ENCODE peak calls at places on chromosomes 2 and 18, in eight cellular contexts. W is foreskin fibroblast; H is effector memory CD4-positive, alpha-beta T cell; D is CD8-positive, alpha-beta memory T cell; T is cardiac fibroblast; J is fibroblast of lung; P is H7; G is pancreas. K is an unnamed sample.

GRCh38 chr2:84676295-84676694 is 160.0 kb downstream of the DNAH6 start:
- DNase-seq in P (no peak), W (peak), T (no peak), G (no peak), D (no peak), H (no peak), J (peak), K (no peak)

GRCh38 chr2:231425811-231426703 is 30.5 kb downstream of the B3GNT7 start:
- DNase-seq in P (no peak), D (peak), J (no peak), G (no peak), T (no peak), W (no peak), H (peak), K (no peak)

GRCh38 chr2:172376505-172377125 is 50.8 kb upstream of the ITGA6 start:
- DNase-seq in J (peak), W (no peak), H (no peak), G (no peak), D (no peak), T (no peak), P (no peak), K (no peak)

GRCh38 chr18:21243041-21243431 is 1.0 kb downstream of the GREB1L start:
- DNase-seq in T (no peak), W (peak), D (no peak), H (no peak), P (peak), G (no peak), J (peak), K (no peak)

GRCh38 chr2:79585701-79586428 is 73.0 kb downstream of the CTNNA2 start:
- DNase-seq in J (no peak), G (no peak), W (no peak), P (no peak), D (no peak), T (no peak), H (no peak), K (no peak)

GRCh38 chr2:176087330-176088047 is 3.7 kb upstream of the EVX2 start:
- DNase-seq in D (no peak), G (no peak), H (no peak), J (no peak), P (no peak), W (no peak), T (no peak), K (no peak)

GRCh38 chr18:47628898-47629297 is 301.6 kb downstream of the SMAD2 start:
- DNase-seq in G (no peak), J (no peak), W (no peak), H (no peak), T (no peak), D (no peak), P (no peak), K (no peak)

GRCh38 chr18:36633961-36634412 is 194.8 kb downstream of the TPGS2 start:
- DNase-seq in D (no peak), P (no peak), T (no peak), W (no peak), H (no peak), G (no peak), J (no peak), K (no peak)

GRCh38 chr2:200439981-200440380 is 69.9 kb downstream of the KCTD18 start:
- DNase-seq in T (no peak), P (no peak), G (no peak), D (no peak), H (no peak), W (no peak), J (no peak), K (no peak)

GRCh38 chr2:30683240-30683956 is 123.8 kb downstream of the CAPN13 start:
- DNase-seq in W (no peak), P (no peak), T (no peak), D (no peak), G (no peak), J (no peak), H (no peak), K (no peak)

GRCh38 chr2:224086226-224086911 is 47.3 kb upstream of the SERPINE2 start:
- DNase-seq in W (peak), G (no peak), P (no peak), T (peak), D (no peak), J (peak), H (no peak), K (no peak)

GRCh38 chr2:46615555-46616487 is 136.5 kb downstream of the TMEM247 start:
- DNase-seq in H (peak), W (peak), J (peak), T (peak), G (no peak), P (peak), D (peak), K (no peak)

GRCh38 chr2:177393381-177393780 is 808 bp downstream of the AGPS start:
- DNase-seq in D (no peak), J (no peak), T (no peak), W (peak), H (no peak), P (peak), G (no peak), K (no peak)

DNA sequence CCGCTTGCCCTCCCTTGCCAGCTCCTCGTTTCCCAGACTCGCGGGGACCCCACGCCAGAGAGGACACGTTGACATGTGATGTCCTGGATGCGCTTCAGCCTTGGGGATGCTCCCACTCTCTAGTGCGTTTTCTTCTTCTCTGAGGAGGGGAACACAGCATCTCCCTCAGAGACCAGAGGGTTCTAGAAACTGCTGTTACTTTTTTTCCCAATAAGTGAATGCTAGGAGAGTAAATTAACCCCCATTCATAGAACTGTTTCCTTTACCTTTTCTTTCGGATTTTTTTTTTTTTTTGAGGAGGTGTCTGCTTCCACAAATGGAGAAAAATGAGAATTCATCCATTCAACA is 370 bp upstream of the EFEMP1 start:
- DNase-seq in D (no peak), G (no peak), H (no peak), W (no peak), T (no peak), J (no peak), P (no peak), K (no peak)
- H3K4me3 ChIP-seq in D (no peak), G (peak), H (no peak), W (peak), T (peak), J (peak), P (peak), K (peak)

GRCh38 chr2:229269146-229269545 is 1.9 kb downstream of the PID1 start:
- DNase-seq in T (no peak), H (no peak), D (no peak), P (no peak), W (no peak), J (no peak), G (no peak), K (no peak)
- H3K4me3 ChIP-seq in T (peak), H (no peak), D (no peak), P (no peak), W (peak), J (peak), G (no peak), K (peak)

GRCh38 chr18:63971320-63972071 is 1.6 kb downstream of the SERPINB8 start:
- DNase-seq in G (no peak), D (no peak), J (no peak), W (no peak), T (no peak), P (no peak), H (no peak), K (no peak)
- H3K4me3 ChIP-seq in G (no peak), D (no peak), J (peak), W (peak), T (peak), P (peak), H (no peak), K (peak)

GRCh38 chr2:237968048-237968862 is 1.4 kb downstream of the UBE2F start:
- DNase-seq in D (no peak), H (no peak), J (peak), G (no peak), W (peak), T (peak), P (peak), K (peak)
- H3K4me3 ChIP-seq in D (peak), H (peak), J (peak), G (peak), W (peak), T (peak), P (peak), K (peak)

GRCh38 chr2:205703471-205703870 is 21.2 kb downstream of the NRP2 start:
- DNase-seq in D (no peak), T (no peak), W (no peak), J (no peak), H (no peak), G (no peak), P (no peak), K (no peak)
- H3K4me3 ChIP-seq in D (no peak), T (no peak), W (no peak), J (no peak), H (no peak), G (no peak), P (no peak), K (no peak)

GRCh38 chr2:24084386-24085375 is at the start of gene TP53I3:
- DNase-seq in G (peak), P (peak), T (peak), H (peak), D (peak), W (peak), J (peak), K (peak)
- H3K4me3 ChIP-seq in G (peak), P (peak), T (peak), H (peak), D (peak), W (peak), J (peak), K (peak)

GRCh38 chr2:150473767-150474166 is 13.7 kb downstream of the RND3 start:
- DNase-seq in J (no peak), W (peak), T (no peak), P (no peak), D (no peak), G (no peak), H (no peak), K (no peak)
- H3K4me3 ChIP-seq in J (no peak), W (peak), T (no peak), P (no peak), D (no peak), G (no peak), H (no peak), K (no peak)

GRCh38 chr2:238284802-238285515 is 3.5 kb downstream of the PER2 start:
- DNase-seq in J (no peak), H (no peak), D (no peak), T (no peak), G (peak), P (no peak), W (no peak), K (no peak)

GRCh38 chr2:238286987-238287386 is 1.4 kb downstream of the PER2 start:
- DNase-seq in J (no peak), W (peak), D (no peak), G (peak), H (no peak), T (no peak), P (no peak), K (no peak)

GRCh38 chr2:238286095-238286494 is 2.3 kb downstream of the PER2 start:
- DNase-seq in J (no peak), D (no peak), P (no peak), H (no peak), G (no peak), T (no peak), W (no peak), K (no peak)

GRCh38 chr2:238286551-238286950 is 1.9 kb downstream of the PER2 start:
- DNase-seq in G (peak), T (peak), W (peak), P (no peak), J (peak), H (no peak), D (no peak), K (peak)

DNA sequence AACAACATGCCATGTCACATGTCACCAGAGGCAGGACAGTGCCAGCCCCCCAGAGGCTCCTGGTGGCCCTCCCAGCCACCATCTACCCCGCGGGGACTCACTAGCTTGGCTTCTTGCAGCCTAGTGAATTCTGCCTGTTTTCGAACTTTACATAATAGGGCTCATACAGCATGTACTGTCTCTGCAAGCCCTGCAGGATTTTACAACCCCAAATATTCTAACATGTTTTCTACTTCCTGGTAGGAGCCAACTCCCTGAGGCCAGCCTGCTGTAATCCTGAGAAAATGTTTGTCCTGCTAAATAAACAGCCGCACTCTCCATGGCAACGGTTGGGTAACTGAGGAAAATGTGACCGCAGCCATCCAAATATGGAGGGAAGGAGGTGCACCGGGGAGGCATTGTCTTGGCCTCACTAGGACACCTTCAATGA is 2.7 kb downstream of the PER2 start:
- DNase-seq in W (peak), P (peak), H (no peak), D (no peak), G (peak), J (peak), T (peak), K (peak)
- H3K4me3 ChIP-seq in W (peak), P (no peak), H (no peak), D (no peak), G (peak), J (no peak), T (no peak), K (no peak)

GRCh38 chr18:59220784-59221765 is 1.1 kb downstream of the GRP start:
- DNase-seq in G (no peak), D (no peak), H (no peak), T (no peak), W (peak), J (no peak), P (peak), K (no peak)
- H3K4me3 ChIP-seq in G (no peak), D (no peak), H (no peak), T (no peak), W (peak), J (no peak), P (peak), K (peak)

GRCh38 chr2:98935111-98935770 is 784 bp downstream of the CRACDL start:
- DNase-seq in G (no peak), J (no peak), W (peak), T (no peak), H (no peak), P (peak), D (no peak), K (no peak)
- H3K4me3 ChIP-seq in G (peak), J (no peak), W (peak), T (peak), H (no peak), P (peak), D (no peak), K (peak)

K was measured in heart right ventricle.